ENCODE peak calls at places on chromosomes 7 and 10, in four cellular contexts. A, Q, F and C are unnamed samples.
A peak's percentile ranks its signal among the peaks of the same experiment; 100 is the strongest.

GRCh38 chr10:25297466-25297865 is 122.7 kb downstream of the GPR158 start:
- DNase-seq in F (no peak), Q (no peak), A (no peak), C (no peak)

GRCh38 chr10:71578069-71578468 is 141.5 kb downstream of the C10orf105 start:
- DNase-seq in A (no peak), Q (no peak), F (no peak), C (no peak)

GRCh38 chr7:47670738-47671137 is 88.8 kb upstream of the TNS3 start:
- DNase-seq in A (no peak), F (no peak), Q (no peak), C (no peak)

GRCh38 chr10:75722609-75723008 is 291.2 kb downstream of the LRMDA start:
- DNase-seq in F (no peak), Q (no peak), A (no peak), C (no peak)

GRCh38 chr10:58516118-58516517 is 3.4 kb downstream of the BICC1 start:
- DNase-seq in Q (no peak), F (peak; percentile 64), A (no peak), C (no peak)

GRCh38 chr7:43823941-43824340 is 45.4 kb downstream of the MRPS24 start:
- DNase-seq in Q (no peak), A (no peak), F (no peak), C (no peak)

GRCh38 chr10:62917475-62918238 is 101.5 kb upstream of the EGR2 start:
- DNase-seq in F (no peak), A (no peak), Q (no peak), C (no peak)

GRCh38 chr10:107865691-107866090 is 701.2 kb upstream of the SORCS1 start:
- DNase-seq in A (no peak), F (no peak), Q (no peak), C (no peak)

GRCh38 chr10:34956756-34957155 is 133.4 kb downstream of the CUL2 start:
- DNase-seq in Q (no peak), A (no peak), F (no peak), C (no peak)

GRCh38 chr10:100775346-100775745 is 30.0 kb downstream of the PAX2 start:
- DNase-seq in Q (no peak), F (no peak), A (no peak), C (no peak)

GRCh38 chr10:110893559-110894179 is 21.9 kb downstream of the PDCD4 start:
- DNase-seq in F (peak; percentile 31), A (no peak), Q (no peak), C (no peak)

GRCh38 chr7:30970594-30971094 is 6.9 kb downstream of the GHRHR start:
- DNase-seq in A (no peak), Q (peak; percentile 65), F (no peak), C (no peak)

GRCh38 chr10:6108631-6109443 is 20.0 kb downstream of the RBM17 start:
- DNase-seq in Q (no peak), F (peak; percentile 14), A (peak; percentile 49), C (no peak)

GRCh38 chr7:81488210-81488609 is 281.6 kb downstream of the HGF start:
- DNase-seq in F (no peak), A (no peak), Q (no peak), C (no peak)

GRCh38 chr7:105268056-105268455 is 120.7 kb downstream of the SRPK2 start:
- DNase-seq in F (peak; percentile 83), Q (no peak), A (no peak), C (no peak)

GRCh38 chr7:114026486-114027089 is 107.8 kb upstream of the PPP1R3A start:
- DNase-seq in A (no peak), Q (no peak), F (peak; percentile 29), C (no peak)

GRCh38 chr7:85074-85945 is 107.1 kb upstream of the FAM20C start:
- DNase-seq in Q (no peak), A (no peak), F (peak; percentile 84), C (no peak)

DNA sequence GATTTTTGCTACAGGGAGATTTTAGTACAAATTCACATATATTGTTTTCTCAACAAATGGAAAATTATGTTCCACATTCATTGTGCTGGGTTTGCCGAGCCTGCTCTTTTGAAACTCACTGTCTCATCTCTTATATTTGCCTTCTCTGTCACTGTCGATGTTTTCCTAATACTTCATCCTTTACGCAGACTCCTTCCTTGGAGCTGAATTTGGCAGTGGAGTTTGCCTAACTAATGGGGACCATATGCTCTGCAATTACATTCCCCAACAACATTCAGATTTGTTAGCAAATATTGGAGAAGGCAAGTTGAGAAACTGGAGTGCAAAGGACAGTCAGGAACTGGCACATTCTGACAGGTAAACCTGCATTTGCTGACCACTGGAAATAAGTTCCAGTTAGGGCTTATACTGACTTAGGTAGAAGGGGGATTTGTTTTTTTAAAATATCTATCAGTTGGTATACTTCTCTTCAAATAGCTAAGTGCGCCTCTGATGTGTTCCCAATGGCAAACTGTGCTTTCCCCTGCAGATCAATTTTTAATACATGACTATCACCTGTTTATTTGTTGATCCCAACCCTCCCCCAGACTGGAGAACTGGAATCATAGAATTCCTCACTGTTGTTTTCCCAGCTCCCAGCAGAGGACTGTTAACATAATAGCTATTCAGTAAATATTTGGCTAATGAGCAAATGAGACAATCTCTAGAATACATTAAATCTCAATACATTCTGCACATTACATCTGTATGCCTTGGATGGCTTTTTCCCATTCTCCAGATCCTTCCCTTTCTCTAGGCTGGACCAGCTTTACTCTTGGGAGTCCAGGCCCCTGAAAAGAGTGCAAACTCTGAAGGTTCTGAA is 769.3 kb downstream of the KCNMA1 start:
- DNase-seq in A (no peak), F (no peak), Q (no peak), C (no peak)
- H3K27ac ChIP-seq in A (no peak overlapping the region), F (no peak overlapping the region), Q (no peak overlapping the region), C (no peak overlapping the region)

DNA sequence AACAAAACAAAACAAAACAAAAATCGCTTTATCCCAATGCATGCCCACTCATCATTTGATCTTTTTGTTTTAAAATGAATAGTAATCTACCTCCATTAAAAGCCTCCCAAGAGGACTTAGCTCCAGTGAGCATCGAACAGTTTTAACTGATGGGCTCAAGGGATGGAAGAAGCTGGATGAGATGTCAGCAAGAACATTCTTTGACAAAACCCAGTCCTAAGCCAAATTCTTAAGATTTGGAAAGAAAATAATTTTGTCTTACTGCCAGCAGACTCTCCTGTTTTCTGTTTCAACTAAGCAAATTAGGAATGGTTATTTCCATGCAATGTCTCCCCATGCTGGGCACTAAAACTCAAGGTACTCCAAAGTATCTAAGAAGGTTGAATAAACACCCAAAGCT is 127.3 kb downstream of the RNLS start:
- DNase-seq in Q (no peak), F (no peak), A (no peak), C (no peak)
- H3K27ac ChIP-seq in Q (no peak overlapping the region), F (no peak overlapping the region), A (no peak overlapping the region), C (no peak overlapping the region)

GRCh38 chr7:83486957-83487356 is 162.0 kb downstream of the SEMA3E start:
- DNase-seq in A (no peak), F (peak; percentile 5), Q (no peak), C (no peak)
- H3K27ac ChIP-seq in A (no peak overlapping the region), F (no peak overlapping the region), Q (no peak overlapping the region), C (no peak overlapping the region)

DNA sequence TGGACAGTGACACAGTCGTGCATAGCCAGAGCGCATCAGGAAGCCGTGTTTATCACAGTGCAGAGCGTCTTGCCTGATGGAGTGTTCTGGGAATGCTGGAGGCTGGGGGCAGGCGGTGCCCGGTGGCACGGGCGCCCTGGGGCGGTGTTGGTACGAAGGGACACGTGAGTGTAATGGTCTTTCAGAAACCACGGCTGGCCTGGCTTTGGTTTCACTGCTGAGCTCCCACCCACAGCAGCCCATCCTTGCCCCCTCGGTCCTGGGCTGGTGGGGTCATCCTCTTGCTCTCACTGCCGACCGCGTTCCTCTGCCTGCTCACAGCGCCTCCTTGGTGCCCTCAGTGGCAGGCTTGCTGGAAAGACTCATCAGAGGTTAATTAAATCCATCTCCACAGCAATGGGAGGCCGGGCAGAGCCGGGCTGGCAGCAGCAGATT is 50.6 kb downstream of the NKX6-2 start:
- DNase-seq in Q (no peak), A (no peak), F (no peak), C (peak; percentile 72)
- H3K27ac ChIP-seq in Q (no peak overlapping the region), A (no peak overlapping the region), F (no peak overlapping the region), C (peak overlapping the region; percentile 98)